ENCODE peak calls at places on chromosomes 7 and 10, in four cellular contexts. W is SK-N-SH, E is HepG2, R is GM12878. D is an unnamed sample.

GRCh38 chr10:11576092-11576809 is 35.2 kb downstream of the USP6NL start:
- DNase-seq in W (no peak), E (no peak), R (no peak), D (no peak)

GRCh38 chr10:6103591-6103990 is 14.8 kb downstream of the RBM17 start:
- DNase-seq in W (no peak), E (no peak), R (no peak), D (no peak)

GRCh38 chr10:60572511-60573194 is 183.0 kb upstream of the ANK3 start:
- DNase-seq in W (peak; percentile 46), E (peak; percentile 12), R (no peak), D (no peak)

GRCh38 chr10:29304259-29305030 is 15.6 kb downstream of the LYZL1 start:
- DNase-seq in W (peak; percentile 80), E (peak; percentile 68), R (no peak), D (peak; percentile 66)

GRCh38 chr10:110613341-110613995 is 30.7 kb upstream of the RBM20 start:
- DNase-seq in W (no peak), E (no peak), R (peak; percentile 57), D (no peak)

GRCh38 chr7:101681170-101682007 is 52.3 kb upstream of the MYL10 start:
- DNase-seq in W (peak; percentile 94), E (no peak), R (no peak), D (no peak)

GRCh38 chr10:11678074-11678793 is 63.9 kb upstream of the ECHDC3 start:
- DNase-seq in W (no peak), E (peak; percentile 30), R (peak; percentile 98), D (no peak)

GRCh38 chr7:103065666-103066065 is 8.9 kb downstream of the FBXL13 start:
- DNase-seq in W (peak; percentile 65), E (peak; percentile 45), R (no peak), D (peak; percentile 44)

GRCh38 chr10:71266147-71266917 is 52.7 kb upstream of the SLC29A3 start:
- DNase-seq in W (peak; percentile 76), E (peak; percentile 18), R (no peak), D (peak; percentile 74)

GRCh38 chr7:154886591-154886990 is 116.3 kb downstream of the PAXIP1 start:
- DNase-seq in W (no peak), E (no peak), R (no peak), D (no peak)

GRCh38 chr10:116158036-116158435 is 115.0 kb downstream of the GFRA1 start:
- DNase-seq in W (no peak), E (no peak), R (no peak), D (no peak)

GRCh38 chr7:42254217-42254616 is 17.2 kb upstream of the GLI3 start:
- DNase-seq in W (no peak), E (no peak), R (no peak), D (no peak)

GRCh38 chr7:77245015-77245755 is 45.6 kb upstream of the FGL2 start:
- DNase-seq in W (no peak), E (peak; percentile 54), R (no peak), D (no peak)

GRCh38 chr7:137634356-137634755 is 212.4 kb downstream of the DGKI start:
- DNase-seq in W (no peak), E (no peak), R (no peak), D (no peak)

GRCh38 chr10:13787015-13787421 is 200.3 kb downstream of the PRPF18 start:
- DNase-seq in W (no peak), E (no peak), R (peak; percentile 73), D (no peak)

GRCh38 chr7:21923663-21924062 is 22.0 kb downstream of the CDCA7L start:
- DNase-seq in W (no peak), E (no peak), R (no peak), D (no peak)

GRCh38 chr7:3152714-3153113 is 109.0 kb upstream of the CARD11 start:
- DNase-seq in W (no peak), E (no peak), R (no peak), D (no peak)

GRCh38 chr10:79331709-79332108 is 15.6 kb upstream of the PPIF start:
- DNase-seq in W (no peak), E (no peak), R (peak; percentile 81), D (no peak)

GRCh38 chr7:80412842-80413241 is 99.0 kb downstream of the GNAT3 start:
- DNase-seq in W (no peak), E (no peak), R (no peak), D (no peak)

GRCh38 chr7:18086165-18087030 is 58.8 kb upstream of the PRPS1L1 start:
- DNase-seq in W (peak; percentile 59), E (no peak), R (no peak), D (peak; percentile 38)

GRCh38 chr7:43758029-43758860 is at the start of gene BLVRA:
- DNase-seq in W (peak; percentile 100), E (peak; percentile 37), R (no peak), D (peak; percentile 95)

GRCh38 chr10:90779573-90779972 is 78.3 kb downstream of the HTR7 start:
- DNase-seq in W (no peak), E (peak; percentile 13), R (no peak), D (peak; percentile 6)

GRCh38 chr10:103852189-103852711 is 3.1 kb downstream of the SH3PXD2A start:
- DNase-seq in W (no peak), E (no peak), R (no peak), D (no peak)

GRCh38 chr7:14233026-14233897 is 243.8 kb upstream of the ETV1 start:
- DNase-seq in W (no peak), E (no peak), R (no peak), D (no peak)

GRCh38 chr7:151838861-151839381 is 38.0 kb downstream of the PRKAG2 start:
- DNase-seq in W (no peak), E (no peak), R (peak; percentile 17), D (no peak)

GRCh38 chr7:151839511-151839921 is 37.4 kb downstream of the PRKAG2 start:
- DNase-seq in W (no peak), E (no peak), R (no peak), D (no peak)

GRCh38 chr7:151836927-151837205 is 40.0 kb downstream of the PRKAG2 start:
- DNase-seq in W (no peak), E (no peak), R (no peak), D (no peak)

GRCh38 chr7:151837285-151838042 is 39.5 kb downstream of the PRKAG2 start:
- DNase-seq in W (no peak), E (no peak), R (no peak), D (no peak)

DNA sequence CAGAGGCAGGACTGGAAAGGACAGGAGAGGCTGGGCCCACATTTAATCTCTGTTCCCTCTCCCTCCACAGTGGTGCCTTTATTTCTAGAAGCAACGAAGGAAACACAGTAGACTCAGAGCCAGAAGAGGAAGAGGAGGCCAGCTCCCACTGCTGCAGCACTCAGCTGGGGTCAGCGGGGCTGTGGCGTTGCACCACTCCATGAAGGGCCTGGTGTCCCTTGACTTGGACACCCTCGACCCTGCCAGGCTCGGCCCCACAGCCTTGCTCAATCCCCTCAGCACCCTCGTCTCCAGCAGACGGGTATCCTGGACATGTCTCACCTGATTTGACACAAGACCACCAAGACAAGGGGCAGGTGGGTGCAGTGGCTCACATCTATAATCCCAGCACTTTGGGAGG is 38.8 kb downstream of the PRKAG2 start:
- DNase-seq in W (no peak), E (no peak), R (no peak), D (no peak)
- TF ChIP-seq NFIC in W (no peak), E (no peak), R (no peak), D (no peak)

GRCh38 chr7:27205325-27206280 is 5.7 kb upstream of the HOXA13 start:
- DNase-seq in W (no peak), E (no peak), R (no peak), D (no peak)
- TF ChIP-seq NFIC in W (no peak), E (no peak), R (no peak), D (no peak)

GRCh38 chr10:127044191-127044590 is 139.0 kb downstream of the DOCK1 start:
- DNase-seq in W (no peak), E (no peak), R (no peak), D (no peak)
- TF ChIP-seq NFIC in W (no peak), E (no peak), R (no peak), D (no peak)

GRCh38 chr10:125881192-125881591 is at the start of gene DHX32:
- DNase-seq in W (no peak), E (no peak), R (no peak), D (no peak)

GRCh38 chr10:125880719-125881118 is 373 bp downstream of the DHX32 start:
- DNase-seq in W (no peak), E (no peak), R (no peak), D (no peak)

GRCh38 chr10:125883198-125883597 is 2.1 kb upstream of the DHX32 start:
- DNase-seq in W (no peak), E (no peak), R (no peak), D (no peak)

GRCh38 chr10:125882596-125882995 is 1.5 kb upstream of the DHX32 start:
- DNase-seq in W (no peak), E (no peak), R (no peak), D (no peak)

GRCh38 chr10:125878957-125879835 is 1.9 kb downstream of the DHX32 start:
- DNase-seq in W (no peak), E (peak; percentile 87), R (no peak), D (no peak)
- TF ChIP-seq NFIC in W (no peak), E (no peak), R (no peak), D (no peak)

GRCh38 chr7:54859545-54859944 is 100.5 kb upstream of the SEC61G start:
- DNase-seq in W (no peak), E (no peak), R (no peak), D (no peak)
- TF ChIP-seq NFIC in W (no peak), E (no peak), R (no peak), D (no peak)

DNA sequence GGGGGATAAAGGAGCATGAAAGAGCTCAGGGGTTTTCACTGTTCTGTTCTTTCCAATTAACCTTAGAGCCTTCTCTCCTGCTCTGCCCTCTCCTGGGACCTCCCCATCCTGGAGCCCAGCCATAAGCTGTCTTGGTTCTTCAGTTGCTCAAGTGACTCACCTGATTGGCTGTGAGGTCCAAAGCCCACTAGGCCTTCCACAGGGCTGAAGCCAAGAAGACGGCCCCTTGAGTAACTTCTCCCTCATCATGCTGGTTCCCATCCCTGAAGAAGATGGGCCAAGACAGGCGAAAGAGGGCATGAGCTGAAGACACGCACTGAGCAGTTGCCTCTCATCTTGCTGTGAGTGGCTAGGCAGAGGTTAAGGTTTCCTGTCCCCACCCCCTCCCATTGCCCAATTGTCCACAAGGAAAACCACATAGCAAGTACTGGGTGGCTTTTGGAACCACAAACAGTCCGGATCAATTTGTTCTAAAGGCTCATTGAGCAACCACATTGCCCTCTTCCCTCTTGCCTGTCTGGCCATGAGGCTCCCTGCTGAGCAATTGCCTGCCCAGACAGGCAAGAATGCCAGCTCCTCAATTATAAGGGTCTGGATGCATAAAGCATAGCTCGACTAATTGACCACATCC is 43.9 kb upstream of the GPAM start:
- DNase-seq in W (no peak), E (peak; percentile 95), R (no peak), D (no peak)
- TF ChIP-seq NFIC in W (no peak), E (peak; percentile 44), R (no peak), D (no peak)

D was measured in K562.